ENCODE peak calls at places on chromosomes 1 and 21, in eight cellular contexts. H, K, I, Y, Q, S, G and N are unnamed samples.

GRCh38 chr1:57887973-57888491 is 464.2 kb upstream of the DAB1 start:
- DNase-seq in K (no peak), H (no peak), G (no peak), S (no peak), Q (no peak), I (no peak), Y (no peak), N (no peak)

GRCh38 chr1:12734651-12735050 is 11.3 kb upstream of the CFAP107 start:
- DNase-seq in K (no peak), H (no peak), G (no peak), Q (no peak), S (no peak), I (no peak), Y (no peak), N (no peak)

GRCh38 chr1:71307451-71307850 is 226.6 kb upstream of the ZRANB2 start:
- DNase-seq in S (no peak), Y (no peak), G (peak; percentile 4), H (no peak), Q (no peak), K (no peak), I (no peak), N (no peak)

GRCh38 chr1:204398197-204399125 is 13.2 kb downstream of the PPP1R15B start:
- DNase-seq in Y (peak; percentile 67), S (no peak), Q (peak; percentile 44), H (peak; percentile 46), G (peak; percentile 90), K (peak; percentile 60), I (peak; percentile 69), N (no peak)

GRCh38 chr1:55368698-55369097 is 153.5 kb upstream of the USP24 start:
- DNase-seq in K (no peak), Y (no peak), I (peak; percentile 17), Q (no peak), G (no peak), S (no peak), H (no peak), N (no peak)

GRCh38 chr1:27519341-27520258 is 29.6 kb upstream of the WASF2 start:
- DNase-seq in Q (no peak), H (no peak), K (peak; percentile 83), Y (no peak), G (peak; percentile 66), I (no peak), S (no peak), N (no peak)

GRCh38 chr1:38013027-38013588 is 574 bp downstream of the UTP11 start:
- DNase-seq in G (no peak), K (no peak), Y (no peak), I (no peak), H (no peak), S (no peak), Q (no peak), N (peak; percentile 36)

GRCh38 chr1:158095737-158096335 is 84.9 kb upstream of the CD1D start:
- DNase-seq in G (peak; percentile 83), S (no peak), Q (no peak), Y (no peak), K (peak; percentile 42), I (peak; percentile 60), H (peak; percentile 61), N (no peak)

GRCh38 chr1:24379733-24380315 is 33.8 kb downstream of the STPG1 start:
- DNase-seq in G (no peak), H (no peak), S (no peak), Q (no peak), Y (no peak), I (no peak), K (no peak), N (no peak)

GRCh38 chr21:34707876-34708325 is 39.1 kb downstream of the CLIC6 start:
- DNase-seq in Y (no peak), G (no peak), Q (no peak), K (no peak), I (peak; percentile 78), H (peak; percentile 54), S (no peak), N (no peak)

GRCh38 chr1:66464802-66465201 is 69.2 kb upstream of the SGIP1 start:
- DNase-seq in K (no peak), H (no peak), Y (no peak), G (no peak), S (peak; percentile 94), Q (no peak), I (no peak), N (no peak)

GRCh38 chr1:158112994-158113758 is 67.5 kb upstream of the CD1D start:
- DNase-seq in Y (peak; percentile 38), G (peak; percentile 86), Q (no peak), S (no peak), K (peak; percentile 54), H (no peak), I (peak; percentile 55), N (peak; percentile 70)

GRCh38 chr1:85417876-85418275 is 47.1 kb downstream of the DDAH1 start:
- DNase-seq in I (no peak), S (no peak), H (no peak), G (no peak), K (no peak), Q (no peak), Y (no peak), N (no peak)

GRCh38 chr1:208858738-208859137 is 614.6 kb upstream of the PLXNA2 start:
- DNase-seq in S (no peak), Y (no peak), K (no peak), Q (no peak), I (no peak), H (no peak), G (no peak), N (no peak)

GRCh38 chr1:65330021-65330420 is 20.7 kb downstream of the DNAJC6 start:
- DNase-seq in H (no peak), I (no peak), S (no peak), G (no peak), Q (no peak), K (no peak), Y (no peak), N (no peak)

GRCh38 chr1:85406887-85407593 is 57.9 kb downstream of the DDAH1 start:
- DNase-seq in H (no peak), I (no peak), G (peak; percentile 33), Y (no peak), K (peak; percentile 70), S (peak; percentile 51), Q (peak; percentile 46), N (no peak)

GRCh38 chr1:156336242-156336641 is 1.9 kb downstream of the CCT3 start:
- DNase-seq in Q (no peak), G (no peak), K (no peak), I (no peak), H (no peak), Y (no peak), S (no peak), N (no peak)

GRCh38 chr1:109314805-109315204 is 8.0 kb upstream of the MYBPHL start:
- DNase-seq in I (no peak), S (no peak), Q (no peak), K (no peak), H (no peak), G (no peak), Y (no peak), N (no peak)

GRCh38 chr1:54645806-54646676 is 4.5 kb downstream of the MROH7 start:
- DNase-seq in H (no peak), Y (no peak), I (no peak), Q (peak; percentile 59), G (no peak), S (no peak), K (no peak), N (no peak)

GRCh38 chr1:95229042-95229441 is 5.0 kb upstream of the RWDD3 start:
- DNase-seq in G (no peak), H (no peak), I (no peak), S (no peak), Y (no peak), K (no peak), Q (no peak), N (no peak)

GRCh38 chr1:179926494-179927205 is 28.0 kb upstream of the CEP350 start:
- DNase-seq in S (no peak), Y (no peak), I (no peak), H (no peak), G (no peak), Q (no peak), K (no peak), N (no peak)

GRCh38 chr1:2314803-2315710 is 76.3 kb downstream of the MORN1 start:
- DNase-seq in Q (peak; percentile 74), G (peak; percentile 94), Y (peak; percentile 36), I (peak; percentile 86), S (no peak), H (peak; percentile 97), K (no peak), N (no peak)

GRCh38 chr1:8412183-8412831 is 94.4 kb downstream of the SLC45A1 start:
- DNase-seq in S (no peak), Y (no peak), G (no peak), I (no peak), H (no peak), K (no peak), Q (peak; percentile 29), N (no peak)

GRCh38 chr1:54069792-54070548 is 16.6 kb downstream of the TCEANC2 start:
- DNase-seq in K (no peak), H (no peak), G (peak; percentile 64), I (no peak), Y (peak; percentile 3), Q (no peak), S (no peak), N (no peak)

GRCh38 chr1:231918239-231919015 is 291.8 kb downstream of the DISC1 start:
- DNase-seq in H (no peak), Y (no peak), Q (no peak), G (no peak), I (no peak), S (no peak), K (no peak), N (no peak)

GRCh38 chr1:180580237-180580636 is 21.5 kb downstream of the OVAAL start:
- DNase-seq in H (no peak), S (no peak), K (no peak), Q (no peak), I (no peak), Y (no peak), G (peak; percentile 41), N (no peak)

GRCh38 chr1:204089044-204089751 is 16.3 kb downstream of the SOX13 start:
- DNase-seq in Q (peak; percentile 27), H (no peak), K (peak; percentile 81), I (no peak), G (no peak), Y (no peak), S (no peak), N (no peak)

GRCh38 chr1:48777219-48777895 is 666 bp upstream of the BEND5 start:
- DNase-seq in K (no peak), Y (no peak), G (peak; percentile 42), H (no peak), S (no peak), I (no peak), Q (peak; percentile 8), N (no peak)